ENCODE peak calls at places on chromosomes 7 and 10, in seven cellular contexts. J is endothelial cell; O is heart right ventricle; B is HCT116; F is NB4; K is WTC11; A is CD8-positive, alpha-beta T cell. M is an unnamed sample.

GRCh38 chr7:32257632-32258031 is 187.4 kb upstream of the PDE1C start:
- DNase-seq in J (no peak), O (no peak), B (no peak), F (no peak), K (no peak), A (no peak), M (no peak)

GRCh38 chr10:18918545-18918944 is 130.1 kb upstream of the MALRD1 start:
- DNase-seq in J (no peak), O (no peak), B (no peak), F (no peak), K (no peak), A (no peak), M (no peak)

GRCh38 chr7:75624134-75624832 is 114.5 kb downstream of the HIP1 start:
- DNase-seq in J (no peak), O (peak), B (no peak), F (peak), K (no peak), A (no peak), M (no peak)

GRCh38 chr10:61984803-61985418 is 83.4 kb downstream of the ARID5B start:
- DNase-seq in J (no peak), O (no peak), B (no peak), F (no peak), K (no peak), A (no peak), M (no peak)

GRCh38 chr7:159062596-159062995 is 82.1 kb downstream of the VIPR2 start:
- DNase-seq in J (no peak), O (no peak), B (no peak), F (no peak), K (no peak), A (no peak), M (no peak)

GRCh38 chr10:78649429-78649828 is 419.3 kb upstream of the ZMIZ1 start:
- DNase-seq in J (no peak), O (no peak), B (no peak), F (no peak), K (no peak), A (no peak), M (no peak)

GRCh38 chr10:103238506-103239252 is 7.0 kb upstream of the RPEL1 start:
- DNase-seq in J (no peak), O (peak), B (peak), F (no peak), K (peak), A (no peak), M (peak)

GRCh38 chr10:95253007-95253406 is 37.8 kb downstream of the PDLIM1 start:
- DNase-seq in J (no peak), O (no peak), B (no peak), F (no peak), K (no peak), A (no peak), M (no peak)

GRCh38 chr7:158018971-158019645 is 568.5 kb downstream of the PTPRN2 start:
- DNase-seq in J (no peak), O (no peak), B (no peak), F (no peak), K (no peak), A (no peak), M (no peak)

GRCh38 chr10:73218466-73219191 is 28.4 kb downstream of the DNAJC9 start:
- DNase-seq in J (no peak), O (no peak), B (peak), F (peak), K (no peak), A (no peak), M (peak)

GRCh38 chr7:114630186-114630824 is 215.7 kb downstream of the FOXP2 start:
- DNase-seq in J (no peak), O (no peak), B (no peak), F (no peak), K (no peak), A (no peak), M (no peak)

GRCh38 chr7:147298611-147299043 is 1182.0 kb downstream of the CNTNAP2 start:
- DNase-seq in J (no peak), O (no peak), B (no peak), F (no peak), K (no peak), A (no peak), M (no peak)

GRCh38 chr7:47697533-47697932 is 115.6 kb upstream of the TNS3 start:
- DNase-seq in J (no peak), O (no peak), B (no peak), F (no peak), K (no peak), A (no peak), M (no peak)

GRCh38 chr7:157652954-157653826 is 316.4 kb downstream of the DNAJB6 start:
- DNase-seq in J (no peak), O (no peak), B (no peak), F (no peak), K (no peak), A (no peak), M (no peak)

GRCh38 chr10:21203473-21204107 is 306.5 kb upstream of the NEBL start:
- DNase-seq in J (no peak), O (peak), B (no peak), F (no peak), K (no peak), A (no peak), M (no peak)

GRCh38 chr10:7525314-7526016 is 114.6 kb upstream of the SFMBT2 start:
- DNase-seq in J (peak), O (peak), B (peak), F (peak), K (peak), A (peak), M (peak)

GRCh38 chr7:19107392-19108147 is 9.9 kb downstream of the TWIST1 start:
- DNase-seq in J (peak), O (no peak), B (no peak), F (peak), K (peak), A (no peak), M (no peak)

GRCh38 chr7:95997632-95998031 is 225.3 kb downstream of the DYNC1I1 start:
- DNase-seq in J (no peak), O (no peak), B (no peak), F (no peak), K (no peak), A (no peak), M (no peak)

GRCh38 chr7:95989301-95989700 is 216.9 kb downstream of the DYNC1I1 start:
- DNase-seq in J (no peak), O (no peak), B (no peak), F (no peak), K (no peak), A (no peak), M (peak)

GRCh38 chr7:95996174-95996573 is 223.8 kb downstream of the DYNC1I1 start:
- DNase-seq in J (no peak), O (no peak), B (no peak), F (peak), K (no peak), A (no peak), M (no peak)

GRCh38 chr7:95996886-95997285 is 224.5 kb downstream of the DYNC1I1 start:
- DNase-seq in J (no peak), O (no peak), B (no peak), F (no peak), K (no peak), A (no peak), M (no peak)

DNA sequence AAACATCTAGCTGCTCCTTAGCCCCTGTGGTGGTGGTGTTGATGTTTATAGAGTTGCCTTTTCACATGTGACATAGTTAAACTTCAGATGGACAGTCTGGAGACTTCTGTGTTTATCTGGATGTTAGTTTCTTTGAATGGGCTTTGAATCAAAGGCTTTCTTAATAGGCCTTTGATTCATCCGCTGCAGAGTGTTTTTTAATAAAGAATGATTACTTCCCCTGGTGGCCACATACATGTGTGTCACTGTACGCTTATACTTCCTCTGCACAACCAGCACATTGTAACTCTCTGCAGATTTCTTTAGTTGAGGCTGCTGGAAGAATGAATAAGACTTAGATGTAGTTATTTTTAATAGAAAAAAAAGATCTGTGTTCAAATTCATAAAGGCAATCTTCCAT is 221.1 kb downstream of the DYNC1I1 start:
- DNase-seq in J (no peak), O (no peak), B (no peak), F (no peak), K (no peak), A (no peak), M (no peak)
- TF ChIP-seq CTCF in J (peak), O (peak), B (no peak), F (no peak), K (no peak), A (no peak), M (no peak)

GRCh38 chr10:67306588-67307205 is 380.9 kb downstream of the LRRTM3 start:
- DNase-seq in J (no peak), O (no peak), B (peak), F (peak), K (no peak), A (no peak), M (peak)
- TF ChIP-seq CTCF in J (peak), O (peak), B (peak), F (peak), K (no peak), A (no peak), M (peak)

DNA sequence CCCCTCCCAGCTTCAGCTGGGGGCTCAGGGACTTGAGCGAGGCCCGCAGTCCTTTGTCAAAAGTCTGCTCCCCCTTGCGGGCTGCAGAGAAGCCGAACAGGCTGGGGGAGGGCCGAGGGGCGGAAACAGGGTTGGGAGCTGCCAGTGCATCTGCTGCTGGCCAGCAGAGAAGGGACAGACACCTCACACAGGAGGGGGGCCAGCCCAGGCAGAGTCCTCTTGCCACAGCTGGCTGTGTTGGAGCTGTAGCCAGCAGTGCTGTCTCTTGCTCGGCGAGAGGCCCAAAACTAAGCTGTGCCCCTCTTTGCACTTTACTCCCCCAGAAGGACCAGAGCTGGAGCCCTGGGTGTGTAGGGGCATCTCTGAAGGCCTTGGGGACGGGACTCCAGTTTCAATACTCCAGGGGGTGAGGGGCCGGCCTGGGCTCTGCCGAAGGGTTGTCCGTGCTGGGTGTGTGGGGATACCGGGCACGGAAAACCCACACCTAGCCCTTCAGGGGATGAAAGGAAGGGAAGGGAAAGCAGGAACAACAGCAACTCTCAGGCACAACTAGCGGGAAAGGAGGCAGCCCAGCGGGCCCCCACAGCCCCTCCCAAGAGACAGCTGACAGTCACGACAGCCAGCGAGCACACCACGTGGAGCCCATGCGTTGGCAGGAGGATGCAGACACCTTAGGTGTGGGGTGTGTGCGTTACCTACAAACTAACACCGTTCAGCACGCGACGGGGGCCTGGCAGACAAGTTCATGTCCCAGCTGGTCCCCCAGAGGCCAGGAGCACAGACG is 17.8 kb downstream of the YKT6 start:
- DNase-seq in J (peak), O (no peak), B (no peak), F (no peak), K (peak), A (no peak), M (no peak)
- TF ChIP-seq CTCF in J (no peak), O (no peak), B (no peak), F (no peak), K (no peak), A (no peak), M (no peak)

DNA sequence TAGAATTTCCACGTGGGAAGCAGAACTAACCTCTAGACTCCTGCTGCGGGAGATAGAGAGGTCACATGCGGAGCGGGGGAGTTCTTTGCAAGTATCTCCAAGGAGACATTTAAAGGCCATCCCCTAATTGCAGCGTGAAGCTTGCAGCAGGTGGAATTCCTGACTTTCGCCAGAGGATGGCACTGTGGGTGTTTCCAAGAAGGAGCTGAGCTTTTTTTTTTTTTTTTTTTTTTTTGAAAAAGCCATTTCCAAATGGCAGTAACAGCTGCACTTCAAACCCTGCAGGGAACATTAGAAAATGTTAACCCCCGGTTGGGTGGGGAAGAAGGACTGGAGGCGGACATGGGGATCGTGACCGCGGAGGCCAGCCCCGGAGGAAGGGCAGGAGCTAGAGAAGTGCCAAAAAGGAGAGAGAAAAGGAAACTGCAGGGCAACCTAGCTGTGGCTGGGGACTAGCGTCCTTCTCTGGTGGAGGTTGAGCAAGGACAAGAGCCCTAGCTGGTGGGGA is 487.7 kb downstream of the TYW1 start:
- DNase-seq in J (peak), O (peak), B (peak), F (peak), K (peak), A (no peak), M (peak)
- TF ChIP-seq CTCF in J (peak), O (peak), B (peak), F (peak), K (peak), A (no peak), M (no peak)

GRCh38 chr7:117719377-117719776 is 153.9 kb downstream of the CTTNBP2 start:
- DNase-seq in J (no peak), O (no peak), B (no peak), F (no peak), K (no peak), A (no peak), M (no peak)

GRCh38 chr7:117718116-117718515 is 155.1 kb downstream of the CTTNBP2 start:
- DNase-seq in J (no peak), O (no peak), B (no peak), F (no peak), K (no peak), A (no peak), M (no peak)

GRCh38 chr7:117717341-117717740 is 155.9 kb downstream of the CTTNBP2 start:
- DNase-seq in J (no peak), O (no peak), B (no peak), F (no peak), K (no peak), A (no peak), M (no peak)

GRCh38 chr7:117716707-117717294 is 156.4 kb downstream of the CTTNBP2 start:
- DNase-seq in J (no peak), O (no peak), B (no peak), F (no peak), K (no peak), A (no peak), M (peak)

GRCh38 chr7:117715784-117716445 is 157.3 kb downstream of the CTTNBP2 start:
- DNase-seq in J (peak), O (no peak), B (peak), F (peak), K (peak), A (no peak), M (peak)
- TF ChIP-seq CTCF in J (peak), O (peak), B (peak), F (peak), K (peak), A (no peak), M (peak)

DNA sequence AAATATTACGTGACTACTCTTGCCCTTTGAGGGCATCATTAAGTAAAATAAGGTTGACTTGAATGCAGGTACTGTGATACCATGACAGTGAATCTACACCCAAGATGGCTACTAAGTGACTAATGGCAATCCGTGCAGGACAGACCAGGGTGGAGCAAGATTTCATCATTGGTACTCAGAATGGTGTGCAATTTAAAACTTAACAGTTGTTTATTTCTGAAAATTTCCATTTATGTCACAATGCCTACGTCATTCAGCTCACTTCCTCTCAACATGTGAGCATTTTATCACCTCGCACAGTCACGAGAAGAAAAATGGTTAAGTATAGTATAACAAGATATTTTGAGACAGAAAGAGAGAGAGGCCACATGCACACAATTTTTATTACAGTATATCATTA is 50.3 kb upstream of the MET start:
- DNase-seq in J (no peak), O (no peak), B (no peak), F (peak), K (no peak), A (no peak), M (no peak)
- TF ChIP-seq CTCF in J (no peak), O (no peak), B (no peak), F (no peak), K (no peak), A (no peak), M (no peak)